ENCODE peak calls at places on chromosomes 13 and 19, in six cellular contexts. T, M, I, H, X and J are unnamed samples.

GRCh38 chr19:7063764-7064418 is 5.4 kb upstream of the MBD3L3 start:
- DNase-seq in T (no peak), M (no peak), I (no peak), H (peak; percentile 1), X (no peak), J (no peak)

GRCh38 chr13:21530656-21531055 is 71.6 kb upstream of the ZDHHC20 start:
- DNase-seq in T (no peak), M (no peak), I (no peak), H (no peak), X (no peak), J (no peak)

GRCh38 chr13:109941951-109942350 is 155.6 kb upstream of the IRS2 start:
- DNase-seq in T (no peak), M (no peak), I (no peak), H (no peak), X (no peak), J (no peak)

GRCh38 chr19:14795078-14795721 is 16.8 kb upstream of the ADGRE2 start:
- DNase-seq in T (no peak), M (peak; percentile 29), I (no peak), H (no peak), X (no peak), J (no peak)

GRCh38 chr13:20495087-20496023 is 30.3 kb downstream of the CRYL1 start:
- DNase-seq in T (peak; percentile 68), M (no peak), I (peak; percentile 30), H (peak; percentile 76), X (peak; percentile 79), J (no peak)

GRCh38 chr13:70424428-70424827 is 316.2 kb upstream of the KLHL1 start:
- DNase-seq in T (no peak), M (no peak), I (no peak), H (peak; percentile 52), X (no peak), J (no peak)

GRCh38 chr13:107291875-107292274 is 723.9 kb upstream of the ARGLU1 start:
- DNase-seq in T (no peak), M (no peak), I (no peak), H (no peak), X (no peak), J (no peak)

GRCh38 chr13:40170982-40171381 is 495.5 kb downstream of the FOXO1 start:
- DNase-seq in T (no peak), M (no peak), I (no peak), H (no peak), X (no peak), J (no peak)

GRCh38 chr19:43524922-43525835 is 1.8 kb downstream of the ETHE1 start:
- DNase-seq in T (peak; percentile 41), M (peak; percentile 86), I (peak; percentile 31), H (peak; percentile 72), X (peak; percentile 75), J (peak; percentile 87)

DNA sequence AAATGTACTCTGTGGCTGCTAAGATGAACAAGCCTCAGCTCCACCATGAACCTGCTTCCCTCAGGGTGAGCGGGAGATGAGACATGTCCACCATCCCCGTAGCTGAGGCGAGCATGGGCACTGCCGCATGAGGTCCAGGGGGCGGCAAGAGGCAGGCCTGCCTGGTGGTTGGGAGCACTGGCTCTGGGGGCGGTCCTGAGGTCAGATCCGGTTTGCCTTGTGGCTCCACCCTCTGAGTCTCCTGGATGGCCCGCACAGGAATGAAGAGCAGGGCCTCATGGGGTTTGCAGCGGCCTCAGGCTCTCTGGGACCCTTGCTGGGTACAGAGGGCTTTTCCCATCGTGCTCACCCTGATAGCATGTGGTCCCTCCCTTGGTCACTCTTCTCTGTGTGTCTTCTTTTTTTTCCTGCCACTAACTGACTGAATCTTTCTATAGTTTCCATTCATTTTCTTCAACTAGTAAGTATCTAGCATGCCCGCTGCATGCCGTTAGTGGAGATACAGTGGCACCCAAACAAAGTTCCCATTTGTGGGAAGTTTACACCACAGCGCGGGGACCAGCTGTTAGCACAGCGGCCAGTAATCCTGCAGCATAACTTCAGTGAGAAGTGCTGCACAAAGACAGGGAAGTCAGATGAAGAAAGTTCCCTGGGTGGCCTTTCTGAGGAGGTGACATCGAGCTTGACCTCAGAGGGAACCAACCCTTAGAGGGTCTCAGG is 37.3 kb downstream of the CAPN12 start:
- DNase-seq in T (no peak), M (no peak), I (no peak), H (no peak), X (no peak), J (no peak)
- H3K4me1 ChIP-seq in T (no peaks in the 10 kb centered on the region), M (peaks cover 58% of the 10 kb centered on the region), I (peaks cover 88% of the 10 kb centered on the region), H (peaks cover 46% of the 10 kb centered on the region), X (peaks cover 11% of the 10 kb centered on the region), J (no peaks in the 10 kb centered on the region)

DNA sequence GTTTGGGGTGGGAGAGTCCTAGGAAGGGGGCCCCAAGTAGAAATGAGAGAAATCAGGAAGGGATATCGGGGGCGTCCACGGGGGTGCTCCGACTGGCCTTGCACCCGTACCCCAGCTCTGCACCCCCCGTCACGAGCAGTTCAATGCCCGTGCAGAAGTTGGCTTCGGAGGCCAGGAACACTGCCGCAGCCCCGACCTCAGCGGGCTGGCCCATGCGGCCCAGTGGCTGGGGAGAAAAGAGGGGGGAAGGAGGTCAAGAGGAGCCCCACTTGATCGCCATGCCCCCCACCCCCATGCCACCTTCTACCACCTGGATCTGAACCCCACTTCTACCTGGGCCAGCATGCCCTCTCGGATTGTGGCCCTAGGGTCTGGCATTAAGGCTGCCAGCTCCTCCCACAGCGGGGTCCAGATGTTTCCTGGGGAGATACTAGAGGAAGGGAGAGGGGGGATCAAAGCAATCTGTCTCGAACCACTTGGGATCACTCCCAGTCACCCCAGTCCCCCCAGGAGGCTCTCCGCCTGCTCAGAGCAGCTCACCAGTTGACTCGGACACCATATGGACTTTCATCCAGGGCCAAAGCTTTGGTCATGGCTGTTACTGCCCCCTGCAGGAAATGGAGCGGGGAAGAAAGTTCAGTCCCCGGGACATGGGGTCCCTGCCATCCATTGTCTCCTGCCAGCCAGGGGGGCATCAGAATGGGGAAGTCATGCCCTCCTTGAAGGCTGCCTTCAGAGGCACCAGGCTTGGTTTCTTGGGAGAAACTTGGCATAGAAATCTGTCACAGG is 2.5 kb upstream of the BCAT2 start:
- DNase-seq in T (no peak), M (no peak), I (no peak), H (no peak), X (peak; percentile 22), J (no peak)
- H3K4me1 ChIP-seq in T (peaks cover 13% of the 10 kb centered on the region), M (peaks cover 37% of the 10 kb centered on the region), I (peaks cover 25% of the 10 kb centered on the region), H (peaks cover 87% of the 10 kb centered on the region), X (peaks cover 20% of the 10 kb centered on the region), J (peaks cover 3% of the 10 kb centered on the region)

GRCh38 chr13:114112826-114113322 is 19.5 kb downstream of the RASA3 start:
- DNase-seq in T (no peak), M (no peak), I (no peak), H (no peak), X (no peak), J (peak; percentile 21)

GRCh38 chr13:114111577-114111976 is 20.8 kb downstream of the RASA3 start:
- DNase-seq in T (no peak), M (no peak), I (no peak), H (no peak), X (no peak), J (no peak)

GRCh38 chr13:114113961-114114360 is 18.5 kb downstream of the RASA3 start:
- DNase-seq in T (no peak), M (no peak), I (no peak), H (no peak), X (no peak), J (peak; percentile 19)

GRCh38 chr13:114110091-114110829 is 22.2 kb downstream of the RASA3 start:
- DNase-seq in T (peak; percentile 85), M (no peak), I (no peak), H (peak; percentile 55), X (no peak), J (peak; percentile 58)

DNA sequence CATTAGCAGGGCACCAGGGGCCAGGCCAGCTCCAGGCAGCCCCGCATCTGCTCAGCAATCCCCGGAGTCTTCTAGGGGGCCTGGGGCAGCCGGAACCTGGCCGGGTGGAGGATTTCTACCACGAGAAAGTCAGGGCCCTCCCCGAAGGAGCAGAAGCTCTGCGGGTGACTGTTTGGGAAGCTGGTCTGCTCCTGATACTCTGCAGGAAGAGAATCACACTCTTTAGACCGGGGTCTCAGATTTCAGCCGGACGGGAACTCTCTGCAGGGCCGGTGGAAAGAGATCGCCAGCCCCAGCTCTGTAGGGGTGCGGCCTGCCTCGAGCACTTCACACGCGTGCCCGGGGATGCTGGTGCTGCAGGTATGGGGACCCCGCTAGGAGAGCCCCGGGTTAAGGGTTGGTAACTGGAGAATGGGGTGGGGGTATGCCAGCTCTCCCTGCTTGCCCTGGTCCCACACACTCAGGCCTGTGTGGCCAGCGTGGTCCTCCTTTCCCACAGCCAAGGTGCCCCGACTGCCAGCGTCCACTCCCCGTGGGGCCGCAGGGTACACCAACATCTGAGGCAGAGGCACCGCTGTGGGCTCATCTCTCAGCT is 20.1 kb downstream of the RASA3 start:
- DNase-seq in T (no peak), M (no peak), I (no peak), H (no peak), X (no peak), J (peak; percentile 35)
- H3K4me1 ChIP-seq in T (peaks cover 89% of the 10 kb centered on the region), M (peaks cover 20% of the 10 kb centered on the region), I (peaks cover 23% of the 10 kb centered on the region), H (peaks cover 11% of the 10 kb centered on the region), X (peaks cover 19% of the 10 kb centered on the region), J (peaks cover 11% of the 10 kb centered on the region)

DNA sequence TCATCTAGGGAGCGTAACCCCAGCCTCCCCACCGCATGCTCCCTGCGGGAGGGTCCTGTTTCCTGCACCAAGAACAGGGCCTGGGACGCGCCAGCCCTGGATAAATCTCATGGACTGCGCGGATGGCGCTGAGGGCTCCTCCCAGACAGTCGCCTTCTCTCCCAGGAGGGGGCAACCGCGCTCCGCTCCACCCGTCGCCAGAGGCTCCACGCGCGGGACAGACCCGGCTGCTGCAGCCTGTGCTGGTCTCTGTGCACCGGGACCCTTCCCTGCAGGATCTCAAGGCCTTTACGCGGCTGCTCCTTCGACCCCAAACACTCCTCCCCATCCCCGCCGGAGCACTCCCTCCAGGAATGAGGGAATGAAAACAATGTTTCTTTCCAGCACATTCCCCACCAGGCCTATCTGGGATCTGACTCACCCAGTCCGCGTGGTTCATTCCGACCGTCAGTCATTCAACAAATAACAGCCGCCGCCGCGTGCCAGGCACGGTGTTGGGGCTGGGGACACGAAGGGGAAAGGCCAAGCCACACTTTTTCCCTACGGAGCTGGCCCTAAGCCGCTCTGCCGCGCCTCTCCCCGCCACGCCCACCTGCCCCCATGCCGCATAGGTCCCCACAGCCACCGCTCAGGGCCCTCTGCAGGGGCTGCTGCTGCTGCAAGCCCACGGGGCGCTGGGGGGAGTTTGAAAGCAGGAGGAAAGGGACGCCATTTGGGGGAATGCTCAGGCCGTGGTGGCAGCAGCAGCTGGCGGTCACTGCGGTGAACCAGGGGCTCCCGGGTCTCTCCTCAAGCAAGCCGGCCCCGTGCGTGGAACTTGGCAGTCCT is 6.0 kb downstream of the PNMA8B start:
- DNase-seq in T (no peak), M (peak; percentile 83), I (peak; percentile 57), H (peak; percentile 48), X (peak; percentile 63), J (peak; percentile 65)
- H3K4me1 ChIP-seq in T (peaks cover 27% of the 10 kb centered on the region), M (peaks cover 74% of the 10 kb centered on the region), I (peaks cover 60% of the 10 kb centered on the region), H (peaks cover 22% of the 10 kb centered on the region), X (peaks cover 18% of the 10 kb centered on the region), J (no peaks in the 10 kb centered on the region)

GRCh38 chr19:3723110-3723488 is 14.9 kb downstream of the TJP3 start:
- DNase-seq in T (no peak), M (no peak), I (no peak), H (no peak), X (no peak), J (no peak)

GRCh38 chr19:3722443-3723109 is 14.4 kb downstream of the TJP3 start:
- DNase-seq in T (no peak), M (no peak), I (no peak), H (peak; percentile 89), X (peak; percentile 84), J (no peak)

GRCh38 chr19:3725121-3725520 is 16.9 kb downstream of the TJP3 start:
- DNase-seq in T (no peak), M (no peak), I (no peak), H (no peak), X (no peak), J (no peak)

GRCh38 chr19:3725640-3726310 is 17.6 kb downstream of the TJP3 start:
- DNase-seq in T (no peak), M (no peak), I (no peak), H (peak; percentile 95), X (peak; percentile 58), J (no peak)

GRCh38 chr19:3723883-3724282 is 15.7 kb downstream of the TJP3 start:
- DNase-seq in T (no peak), M (no peak), I (no peak), H (no peak), X (no peak), J (no peak)
- H3K4me1 ChIP-seq in T (peaks cover 22% of the 10 kb centered on the region), M (peaks cover 25% of the 10 kb centered on the region), I (peaks cover 16% of the 10 kb centered on the region), H (peaks cover 41% of the 10 kb centered on the region), X (peaks cover 9% of the 10 kb centered on the region), J (no peaks in the 10 kb centered on the region)